ENCODE peak calls at places on chromosomes 11 and 22, in eight cellular contexts. One of them, this sample, is unnamed.

GRCh38 chr11:36485296-36485870 is 24.7 kb downstream of the TRAF6 start:
- DNase-seq in effector memory CD4-positive, alpha-beta T cell: no peak
- DNase-seq in esophagus squamous epithelium: no peak
- DNase-seq in psoas muscle: no peak
- DNase-seq in cardiac muscle cell: no peak
- DNase-seq in fibroblast of lung: no peak
- DNase-seq in lower lobe of right lung: no peak
- DNase-seq in iPS DF 6.9: no peak
- DNase-seq in this sample: no peak

GRCh38 chr22:44118645-44119315 is 61.9 kb upstream of the PARVG start:
- DNase-seq in cardiac muscle cell: no peak
- DNase-seq in fibroblast of lung: no peak
- DNase-seq in iPS DF 6.9: no peak
- DNase-seq in lower lobe of right lung: peak; percentile 27
- DNase-seq in esophagus squamous epithelium: no peak
- DNase-seq in psoas muscle: peak; percentile 33
- DNase-seq in effector memory CD4-positive, alpha-beta T cell: no peak
- DNase-seq in this sample: no peak

GRCh38 chr11:62709262-62710000 is 2.0 kb downstream of the GNG3 start:
- DNase-seq in psoas muscle: peak; percentile 99
- DNase-seq in esophagus squamous epithelium: peak; percentile 94
- DNase-seq in iPS DF 6.9: peak; percentile 97
- DNase-seq in cardiac muscle cell: peak; percentile 99
- DNase-seq in effector memory CD4-positive, alpha-beta T cell: peak; percentile 96
- DNase-seq in fibroblast of lung: peak; percentile 98
- DNase-seq in lower lobe of right lung: peak; percentile 99
- DNase-seq in this sample: peak; percentile 96

GRCh38 chr11:19633276-19633675 is 79.4 kb upstream of the NAV2 start:
- DNase-seq in effector memory CD4-positive, alpha-beta T cell: no peak
- DNase-seq in lower lobe of right lung: peak; percentile 85
- DNase-seq in esophagus squamous epithelium: no peak
- DNase-seq in iPS DF 6.9: no peak
- DNase-seq in cardiac muscle cell: peak; percentile 17
- DNase-seq in fibroblast of lung: peak; percentile 50
- DNase-seq in psoas muscle: peak; percentile 86
- DNase-seq in this sample: no peak

GRCh38 chr22:40525250-40525884 is 111.2 kb downstream of the MRTFA start:
- DNase-seq in psoas muscle: peak; percentile 61
- DNase-seq in iPS DF 6.9: no peak
- DNase-seq in esophagus squamous epithelium: no peak
- DNase-seq in lower lobe of right lung: peak; percentile 65
- DNase-seq in cardiac muscle cell: peak; percentile 39
- DNase-seq in effector memory CD4-positive, alpha-beta T cell: peak; percentile 48
- DNase-seq in fibroblast of lung: peak; percentile 69
- DNase-seq in this sample: peak; percentile 50

GRCh38 chr22:49307870-49308269 is 519.8 kb downstream of the BRD1 start:
- DNase-seq in lower lobe of right lung: no peak
- DNase-seq in cardiac muscle cell: no peak
- DNase-seq in psoas muscle: peak; percentile 29
- DNase-seq in iPS DF 6.9: no peak
- DNase-seq in fibroblast of lung: no peak
- DNase-seq in effector memory CD4-positive, alpha-beta T cell: no peak
- DNase-seq in esophagus squamous epithelium: no peak
- DNase-seq in this sample: no peak

GRCh38 chr11:75035911-75036536 is 47.3 kb downstream of the NEU3 start:
- DNase-seq in iPS DF 6.9: no peak
- DNase-seq in esophagus squamous epithelium: no peak
- DNase-seq in cardiac muscle cell: no peak
- DNase-seq in effector memory CD4-positive, alpha-beta T cell: no peak
- DNase-seq in fibroblast of lung: no peak
- DNase-seq in psoas muscle: no peak
- DNase-seq in lower lobe of right lung: no peak
- DNase-seq in this sample: no peak

GRCh38 chr11:131668867-131669780 is 298.7 kb downstream of the NTM start:
- DNase-seq in lower lobe of right lung: peak; percentile 61
- DNase-seq in fibroblast of lung: peak; percentile 31
- DNase-seq in esophagus squamous epithelium: no peak
- DNase-seq in iPS DF 6.9: no peak
- DNase-seq in effector memory CD4-positive, alpha-beta T cell: no peak
- DNase-seq in cardiac muscle cell: peak; percentile 67
- DNase-seq in psoas muscle: no peak
- DNase-seq in this sample: no peak

GRCh38 chr11:76152741-76153608 is 53.3 kb downstream of the WNT11 start:
- DNase-seq in psoas muscle: no peak
- DNase-seq in cardiac muscle cell: no peak
- DNase-seq in effector memory CD4-positive, alpha-beta T cell: no peak
- DNase-seq in esophagus squamous epithelium: no peak
- DNase-seq in fibroblast of lung: no peak
- DNase-seq in iPS DF 6.9: no peak
- DNase-seq in lower lobe of right lung: no peak
- DNase-seq in this sample: no peak

GRCh38 chr22:23181763-23182288 is 1.5 kb downstream of the BCR start:
- DNase-seq in effector memory CD4-positive, alpha-beta T cell: no peak
- DNase-seq in lower lobe of right lung: no peak
- DNase-seq in iPS DF 6.9: no peak
- DNase-seq in esophagus squamous epithelium: no peak
- DNase-seq in fibroblast of lung: no peak
- DNase-seq in psoas muscle: no peak
- DNase-seq in cardiac muscle cell: no peak
- DNase-seq in this sample: no peak

GRCh38 chr11:47257518-47258316 is at the start of gene NR1H3:
- DNase-seq in cardiac muscle cell: peak; percentile 75
- DNase-seq in fibroblast of lung: peak; percentile 96
- DNase-seq in lower lobe of right lung: peak; percentile 87
- DNase-seq in psoas muscle: peak; percentile 93
- DNase-seq in esophagus squamous epithelium: peak; percentile 23
- DNase-seq in effector memory CD4-positive, alpha-beta T cell: no peak
- DNase-seq in iPS DF 6.9: no peak
- DNase-seq in this sample: no peak

GRCh38 chr22:47595122-47595521 is 832.7 kb downstream of the TBC1D22A start:
- DNase-seq in psoas muscle: no peak
- DNase-seq in cardiac muscle cell: no peak
- DNase-seq in lower lobe of right lung: no peak
- DNase-seq in iPS DF 6.9: no peak
- DNase-seq in fibroblast of lung: no peak
- DNase-seq in esophagus squamous epithelium: no peak
- DNase-seq in effector memory CD4-positive, alpha-beta T cell: no peak
- DNase-seq in this sample: no peak

GRCh38 chr22:20237480-20238440 is 30.4 kb downstream of the RTN4R start:
- DNase-seq in fibroblast of lung: no peak
- DNase-seq in esophagus squamous epithelium: no peak
- DNase-seq in psoas muscle: no peak
- DNase-seq in effector memory CD4-positive, alpha-beta T cell: peak; percentile 40
- DNase-seq in iPS DF 6.9: no peak
- DNase-seq in cardiac muscle cell: no peak
- DNase-seq in lower lobe of right lung: no peak
- DNase-seq in this sample: peak; percentile 39

GRCh38 chr22:40484906-40485660 is 114.7 kb downstream of the SGSM3 start:
- DNase-seq in iPS DF 6.9: no peak
- DNase-seq in psoas muscle: no peak
- DNase-seq in esophagus squamous epithelium: no peak
- DNase-seq in lower lobe of right lung: no peak
- DNase-seq in fibroblast of lung: peak; percentile 65
- DNase-seq in cardiac muscle cell: no peak
- DNase-seq in effector memory CD4-positive, alpha-beta T cell: no peak
- DNase-seq in this sample: no peak

GRCh38 chr11:41301023-41301422 is 158.4 kb downstream of the LRRC4C start:
- DNase-seq in cardiac muscle cell: no peak
- DNase-seq in effector memory CD4-positive, alpha-beta T cell: no peak
- DNase-seq in psoas muscle: no peak
- DNase-seq in iPS DF 6.9: no peak
- DNase-seq in lower lobe of right lung: no peak
- DNase-seq in fibroblast of lung: no peak
- DNase-seq in esophagus squamous epithelium: no peak
- DNase-seq in this sample: no peak

GRCh38 chr11:5420993-5421392 is 918 bp upstream of the OR51Q1 start:
- DNase-seq in esophagus squamous epithelium: no peak
- DNase-seq in fibroblast of lung: no peak
- DNase-seq in effector memory CD4-positive, alpha-beta T cell: no peak
- DNase-seq in lower lobe of right lung: no peak
- DNase-seq in psoas muscle: no peak
- DNase-seq in iPS DF 6.9: no peak
- DNase-seq in cardiac muscle cell: no peak
- DNase-seq in this sample: no peak

GRCh38 chr22:29692327-29692640 is 27.5 kb upstream of the CABP7 start:
- DNase-seq in iPS DF 6.9: no peak
- DNase-seq in effector memory CD4-positive, alpha-beta T cell: no peak
- DNase-seq in fibroblast of lung: no peak
- DNase-seq in lower lobe of right lung: no peak
- DNase-seq in esophagus squamous epithelium: no peak
- DNase-seq in cardiac muscle cell: no peak
- DNase-seq in psoas muscle: no peak
- DNase-seq in this sample: no peak

GRCh38 chr22:36811094-36811797 is 5.6 kb downstream of the PVALB start:
- DNase-seq in esophagus squamous epithelium: no peak
- DNase-seq in lower lobe of right lung: no peak
- DNase-seq in iPS DF 6.9: no peak
- DNase-seq in effector memory CD4-positive, alpha-beta T cell: no peak
- DNase-seq in psoas muscle: no peak
- DNase-seq in cardiac muscle cell: no peak
- DNase-seq in fibroblast of lung: no peak
- DNase-seq in this sample: no peak
- H3K27me3 ChIP-seq in esophagus squamous epithelium: peaks cover 4% of the 10 kb centered on the region
- H3K27me3 ChIP-seq in lower lobe of right lung: peaks cover 41% of the 10 kb centered on the region
- H3K27me3 ChIP-seq in iPS DF 6.9: peaks cover 15% of the 10 kb centered on the region
- H3K27me3 ChIP-seq in effector memory CD4-positive, alpha-beta T cell: peaks cover 12% of the 10 kb centered on the region
- H3K27me3 ChIP-seq in psoas muscle: peaks cover 6% of the 10 kb centered on the region
- H3K27me3 ChIP-seq in cardiac muscle cell: peaks cover 30% of the 10 kb centered on the region
- H3K27me3 ChIP-seq in fibroblast of lung: peaks cover 23% of the 10 kb centered on the region
- H3K27me3 ChIP-seq in this sample: peaks cover 7% of the 10 kb centered on the region

DNA sequence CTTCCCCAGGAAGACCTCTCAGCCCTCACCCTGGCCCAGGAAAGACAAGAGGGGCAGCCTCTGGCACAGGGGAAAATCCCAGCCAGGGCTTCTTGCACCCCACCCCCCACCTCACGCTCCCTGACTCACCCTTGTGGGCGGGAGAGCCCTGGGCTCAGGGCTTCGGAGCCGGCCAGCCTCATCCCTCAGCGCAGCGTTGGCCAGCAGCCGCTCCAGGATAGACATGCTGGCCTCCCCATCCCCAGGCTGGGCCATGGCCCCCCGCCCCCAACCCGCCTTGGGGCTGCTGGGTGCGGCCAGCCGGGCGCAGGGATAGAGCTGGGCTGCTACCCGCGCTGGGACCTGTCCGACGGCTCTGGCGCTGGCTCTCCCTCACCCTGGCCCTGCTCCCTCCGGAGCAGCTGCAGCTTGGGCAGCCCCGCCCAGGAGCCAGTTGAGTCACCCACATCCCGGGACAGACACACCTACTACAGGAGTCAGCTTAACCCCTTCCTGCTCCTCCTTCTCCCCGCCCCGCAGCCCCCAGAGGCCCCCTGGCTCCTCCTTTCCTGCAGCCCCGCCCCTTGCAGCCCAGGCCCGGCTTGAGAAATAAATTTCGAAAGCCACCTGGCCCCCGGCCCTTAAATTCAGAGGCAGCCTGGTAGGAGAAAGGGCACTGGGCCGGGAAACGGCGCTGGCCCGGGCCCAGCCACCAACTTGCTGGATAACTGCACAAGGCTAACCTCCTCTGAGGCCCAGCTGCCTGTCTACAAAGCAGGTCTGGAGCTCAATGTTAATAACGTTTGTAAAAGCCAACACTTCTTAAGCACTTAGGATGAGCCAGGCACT is 13.4 kb downstream of the TNKS1BP1 start:
- DNase-seq in esophagus squamous epithelium: peak; percentile 40
- DNase-seq in fibroblast of lung: peak; percentile 99
- DNase-seq in iPS DF 6.9: peak; percentile 61
- DNase-seq in cardiac muscle cell: peak; percentile 85
- DNase-seq in psoas muscle: peak; percentile 99
- DNase-seq in lower lobe of right lung: peak; percentile 93
- DNase-seq in effector memory CD4-positive, alpha-beta T cell: peak; percentile 8
- DNase-seq in this sample: no peak
- H3K4me1 ChIP-seq in esophagus squamous epithelium: peaks cover 73% of the 10 kb centered on the region
- H3K4me1 ChIP-seq in fibroblast of lung: peaks cover 35% of the 10 kb centered on the region
- H3K4me1 ChIP-seq in iPS DF 6.9: peaks cover 11% of the 10 kb centered on the region
- H3K4me1 ChIP-seq in cardiac muscle cell: peaks cover 25% of the 10 kb centered on the region
- H3K4me1 ChIP-seq in psoas muscle: peaks cover 61% of the 10 kb centered on the region
- H3K4me1 ChIP-seq in lower lobe of right lung: peaks cover 84% of the 10 kb centered on the region
- H3K4me1 ChIP-seq in effector memory CD4-positive, alpha-beta T cell: peaks cover 7% of the 10 kb centered on the region
- H3K4me1 ChIP-seq in this sample: peaks cover 8% of the 10 kb centered on the region

DNA sequence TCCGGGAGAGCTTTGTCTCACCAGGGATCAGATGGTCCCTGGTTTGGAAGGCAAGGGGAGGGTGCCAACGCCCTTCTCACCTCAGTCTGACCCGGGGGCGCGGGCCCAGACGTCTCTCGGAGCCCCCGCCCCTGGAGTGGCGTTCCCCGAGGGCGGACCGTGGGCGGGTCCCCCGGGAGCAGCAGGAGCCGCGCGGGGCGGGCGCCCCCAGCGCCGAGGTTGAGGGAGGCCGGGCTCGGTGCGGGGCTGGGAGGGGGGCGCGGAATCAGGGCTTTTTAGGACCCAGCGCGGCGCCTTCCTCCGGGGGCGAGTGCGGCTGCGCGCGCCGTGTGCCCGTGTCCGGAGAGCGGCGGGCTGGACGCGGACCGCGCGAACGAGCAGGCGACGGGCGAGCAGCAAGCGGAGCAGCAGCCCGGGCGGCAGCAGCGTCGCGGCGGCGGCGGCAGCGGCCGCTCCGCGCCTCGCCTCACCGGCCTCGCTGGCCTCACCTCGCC is at the start of gene KCNC1:
- DNase-seq in psoas muscle: peak; percentile 70
- DNase-seq in effector memory CD4-positive, alpha-beta T cell: no peak
- DNase-seq in esophagus squamous epithelium: no peak
- DNase-seq in cardiac muscle cell: peak; percentile 82
- DNase-seq in fibroblast of lung: peak; percentile 33
- DNase-seq in iPS DF 6.9: no peak
- DNase-seq in lower lobe of right lung: no peak
- DNase-seq in this sample: no peak
- H3K4me3 ChIP-seq in psoas muscle: peak within 1 kb of the TSS; percentile 66
- H3K4me3 ChIP-seq in effector memory CD4-positive, alpha-beta T cell: no peak within 1 kb of the TSS
- H3K4me3 ChIP-seq in esophagus squamous epithelium: peak within 1 kb of the TSS; percentile 63
- H3K4me3 ChIP-seq in cardiac muscle cell: peak within 1 kb of the TSS; percentile 37
- H3K4me3 ChIP-seq in fibroblast of lung: peak within 1 kb of the TSS; percentile 21
- H3K4me3 ChIP-seq in iPS DF 6.9: peak within 1 kb of the TSS; percentile 40
- H3K4me3 ChIP-seq in lower lobe of right lung: peak within 1 kb of the TSS; percentile 37
- H3K4me3 ChIP-seq in this sample: no peak within 1 kb of the TSS

DNA sequence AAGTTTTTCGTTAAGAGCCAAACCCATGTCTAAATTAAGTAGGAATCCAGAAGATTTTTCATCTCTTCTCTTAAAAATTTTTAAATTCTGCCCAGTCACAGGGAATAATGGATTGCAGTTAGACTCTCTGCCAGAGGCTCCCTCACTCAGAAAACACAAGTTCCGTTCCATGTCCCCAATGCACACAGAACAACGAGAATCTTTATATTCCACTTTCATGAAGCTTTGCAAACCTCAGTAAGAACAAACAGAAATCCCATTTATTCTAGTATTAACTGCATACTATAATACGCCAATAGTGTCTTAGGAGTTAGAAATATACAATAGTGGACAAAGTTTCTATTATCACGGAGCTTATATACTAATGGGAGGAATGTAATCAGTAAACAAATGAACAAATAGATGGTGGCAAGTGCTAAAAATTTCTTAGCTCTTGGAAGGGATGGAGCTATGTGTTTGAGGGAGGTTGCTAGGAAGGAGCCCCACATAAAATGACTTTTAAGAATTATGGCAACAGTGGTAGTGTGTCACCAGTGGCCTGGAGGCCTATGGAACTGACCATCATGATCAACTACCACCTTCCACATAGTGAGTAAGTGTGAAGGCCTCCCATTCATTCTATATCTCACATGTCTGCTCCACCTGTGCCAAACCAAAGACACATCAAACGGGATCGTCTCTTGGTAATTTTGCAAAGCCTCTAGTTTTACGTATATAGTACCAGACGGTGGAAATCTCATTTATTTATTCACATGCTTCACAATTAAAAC is 24.9 kb downstream of the PICALM start:
- DNase-seq in cardiac muscle cell: no peak
- DNase-seq in iPS DF 6.9: no peak
- DNase-seq in fibroblast of lung: no peak
- DNase-seq in esophagus squamous epithelium: no peak
- DNase-seq in effector memory CD4-positive, alpha-beta T cell: no peak
- DNase-seq in lower lobe of right lung: no peak
- DNase-seq in psoas muscle: no peak
- DNase-seq in this sample: no peak
- H3K27me3 ChIP-seq in cardiac muscle cell: no peaks in the 10 kb centered on the region
- H3K27me3 ChIP-seq in iPS DF 6.9: no peaks in the 10 kb centered on the region
- H3K27me3 ChIP-seq in fibroblast of lung: no peaks in the 10 kb centered on the region
- H3K27me3 ChIP-seq in esophagus squamous epithelium: no peaks in the 10 kb centered on the region
- H3K27me3 ChIP-seq in effector memory CD4-positive, alpha-beta T cell: no peaks in the 10 kb centered on the region
- H3K27me3 ChIP-seq in lower lobe of right lung: no peaks in the 10 kb centered on the region
- H3K27me3 ChIP-seq in psoas muscle: no peaks in the 10 kb centered on the region
- H3K27me3 ChIP-seq in this sample: no peaks in the 10 kb centered on the region

This sample was measured in CD8-positive, alpha-beta memory T cell.